ENCODE peak calls at places on chromosomes 16 and 17, in eight cellular contexts. Q is prostate gland; O is CD8-positive, alpha-beta memory T cell; L is A549; C is tibial nerve; N is heart left ventricle; K is body of pancreas; M is adrenal gland. A is an unnamed sample.

GRCh38 chr17:43721537-43722268 is 36.9 kb downstream of the SOST start:
- DNase-seq in Q (no peak), O (no peak), L (peak; percentile 75), C (no peak), N (no peak), K (no peak), M (no peak), A (no peak)

GRCh38 chr17:16398270-16399267 is 16.8 kb upstream of the TRPV2 start:
- DNase-seq in Q (no peak), O (no peak), L (no peak), C (no peak), N (no peak), K (no peak), M (no peak), A (no peak)

GRCh38 chr16:22614271-22614947 is 103.7 kb downstream of the NPIPB5 start:
- DNase-seq in Q (no peak), O (no peak), L (peak; percentile 14), C (no peak), N (no peak), K (peak; percentile 81), M (no peak), A (no peak)

GRCh38 chr17:55424893-55425540 is 3.4 kb upstream of the MMD start:
- DNase-seq in Q (no peak), O (no peak), L (no peak), C (no peak), N (no peak), K (no peak), M (no peak), A (no peak)

GRCh38 chr16:15953929-15954813 is 4.8 kb downstream of the ABCC1 start:
- DNase-seq in Q (no peak), O (no peak), L (no peak), C (no peak), N (no peak), K (no peak), M (no peak), A (no peak)

GRCh38 chr17:30997842-30998241 is 27.0 kb downstream of the RNF135 start:
- DNase-seq in Q (no peak), O (no peak), L (no peak), C (no peak), N (no peak), K (no peak), M (no peak), A (no peak)

GRCh38 chr16:68470461-68471150 is 22.3 kb upstream of the SMPD3 start:
- DNase-seq in Q (no peak), O (peak; percentile 27), L (no peak), C (peak; percentile 40), N (no peak), K (no peak), M (no peak), A (no peak)

GRCh38 chr16:12896562-12896961 is 4.8 kb upstream of the SHISA9 start:
- DNase-seq in Q (no peak), O (no peak), L (peak; percentile 60), C (no peak), N (no peak), K (peak; percentile 19), M (no peak), A (no peak)

GRCh38 chr17:20092973-20093626 is 83.9 kb downstream of the SPECC1 start:
- DNase-seq in Q (no peak), O (no peak), L (no peak), C (no peak), N (no peak), K (no peak), M (no peak), A (no peak)

GRCh38 chr17:64658931-64659330 is 3.2 kb downstream of the SMURF2 start:
- DNase-seq in Q (no peak), O (no peak), L (peak; percentile 39), C (no peak), N (no peak), K (no peak), M (no peak), A (no peak)

GRCh38 chr16:49465661-49466528 is 92.3 kb downstream of the C16orf78 start:
- DNase-seq in Q (no peak), O (no peak), L (no peak), C (no peak), N (no peak), K (no peak), M (no peak), A (no peak)

GRCh38 chr17:36937961-36938565 is 788 bp downstream of the LHX1 start:
- DNase-seq in Q (no peak), O (no peak), L (no peak), C (no peak), N (no peak), K (no peak), M (no peak), A (no peak)

GRCh38 chr16:88809068-88809675 is 2.6 kb downstream of the APRT start:
- DNase-seq in Q (no peak), O (no peak), L (peak; percentile 44), C (no peak), N (no peak), K (no peak), M (no peak), A (no peak)

GRCh38 chr16:2027024-2028010 is 615 bp downstream of the NHERF2 start:
- DNase-seq in Q (no peak), O (peak; percentile 32), L (peak; percentile 43), C (no peak), N (no peak), K (no peak), M (no peak), A (no peak)

GRCh38 chr16:9197957-9198661 is 106.7 kb downstream of the HAPSTR1 start:
- DNase-seq in Q (no peak), O (no peak), L (no peak), C (no peak), N (no peak), K (no peak), M (no peak), A (no peak)

GRCh38 chr17:74981979-74982662 is 5.3 kb upstream of the CDR2L start:
- DNase-seq in Q (peak; percentile 53), O (peak; percentile 85), L (peak; percentile 76), C (peak; percentile 49), N (peak; percentile 90), K (peak; percentile 80), M (peak; percentile 78), A (peak; percentile 76)

GRCh38 chr16:50593410-50594139 is 45.4 kb downstream of the NKD1 start:
- DNase-seq in Q (no peak), O (no peak), L (no peak), C (no peak), N (peak; percentile 41), K (no peak), M (no peak), A (no peak)

GRCh38 chr16:35570946-35571345 is 2111.5 kb downstream of the TP53TG3F start:
- DNase-seq in Q (no peak), O (no peak), L (no peak), C (no peak), N (no peak), K (no peak), M (no peak), A (no peak)

GRCh38 chr16:35573407-35573806 is 2114.0 kb downstream of the TP53TG3F start:
- DNase-seq in Q (no peak), O (no peak), L (no peak), C (no peak), N (no peak), K (no peak), M (no peak), A (no peak)

GRCh38 chr16:35572186-35572585 is 2112.8 kb downstream of the TP53TG3F start:
- DNase-seq in Q (no peak), O (no peak), L (no peak), C (no peak), N (no peak), K (no peak), M (no peak), A (no peak)

GRCh38 chr16:35565626-35566025 is 2106.2 kb downstream of the TP53TG3F start:
- DNase-seq in Q (no peak), O (no peak), L (no peak), C (no peak), N (no peak), K (no peak), M (no peak), A (no peak)

DNA sequence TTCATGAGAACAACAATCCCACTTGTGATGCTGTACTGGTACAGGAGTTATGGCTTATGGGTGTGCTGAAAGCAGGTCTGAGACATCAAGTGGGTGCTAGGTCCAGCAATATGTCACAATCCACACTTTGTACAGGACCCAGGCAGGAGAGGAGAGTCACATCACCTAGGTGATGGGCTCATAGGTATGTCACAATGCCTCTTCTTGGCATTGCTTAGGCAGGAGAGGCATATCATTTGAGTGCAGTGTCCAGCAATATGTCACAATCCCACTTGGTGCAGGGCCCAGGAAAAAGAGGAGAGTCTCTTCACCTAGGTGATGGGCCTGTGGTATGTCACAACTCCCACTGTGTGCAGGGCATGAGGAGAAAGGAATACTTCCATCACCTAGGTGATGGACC is 2110.0 kb downstream of the TP53TG3F start:
- DNase-seq in Q (no peak), O (no peak), L (no peak), C (no peak), N (no peak), K (no peak), M (no peak), A (no peak)
- H3K9me3 ChIP-seq in Q (no peaks in the 10 kb centered on the region), O (peaks cover 4% of the 10 kb centered on the region), L (no peaks in the 10 kb centered on the region), C (no peaks in the 10 kb centered on the region), N (no peaks in the 10 kb centered on the region), K (no peaks in the 10 kb centered on the region), M (no peaks in the 10 kb centered on the region), A (no peaks in the 10 kb centered on the region)

DNA sequence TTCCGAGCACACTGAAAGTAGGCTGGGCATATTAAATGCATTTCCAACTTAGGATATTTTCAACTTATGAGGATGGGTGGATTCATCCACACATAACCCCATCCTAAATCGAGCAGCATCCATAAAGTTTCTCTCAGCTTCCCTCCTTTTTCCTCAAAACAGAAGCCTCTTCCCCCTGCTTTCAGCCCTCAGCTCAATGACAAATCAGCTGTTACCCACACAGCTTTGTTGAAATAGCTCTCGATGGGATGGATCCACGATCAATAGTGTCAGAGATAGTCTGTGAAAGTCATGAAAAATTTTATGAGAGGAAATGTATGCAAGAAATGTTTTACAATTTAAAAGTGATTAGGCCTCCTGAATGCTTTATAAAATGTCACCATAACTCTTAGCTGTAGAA is 2.5 kb downstream of the DHX33 start:
- DNase-seq in Q (no peak), O (no peak), L (no peak), C (no peak), N (no peak), K (no peak), M (no peak), A (no peak)
- H3K4me3 ChIP-seq in Q (no peak overlapping the region), O (no peak overlapping the region), L (no peak overlapping the region), C (no peak overlapping the region), N (no peak overlapping the region), K (no peak overlapping the region), M (no peak overlapping the region), A (no peak overlapping the region)

DNA sequence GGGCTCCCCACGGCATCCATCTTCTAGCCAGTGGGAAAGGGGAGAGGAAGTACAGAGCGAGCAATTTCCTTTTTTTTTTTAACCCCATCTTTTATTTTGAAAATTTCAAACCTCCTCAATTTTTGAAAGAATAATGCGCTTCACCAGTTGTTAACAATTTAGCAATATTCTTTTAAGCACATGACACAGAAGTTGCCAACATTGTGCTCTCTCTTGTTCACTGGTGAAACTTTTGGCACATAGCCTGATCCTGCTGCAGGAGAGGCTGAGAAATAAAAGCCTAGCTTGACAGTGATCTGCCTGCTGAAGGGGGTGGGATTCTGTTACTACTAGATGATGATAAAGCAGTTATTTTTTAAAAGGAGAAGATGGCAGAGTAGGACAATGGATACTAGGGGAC is 12.9 kb downstream of the NAA60 start:
- DNase-seq in Q (no peak), O (no peak), L (no peak), C (peak; percentile 40), N (no peak), K (no peak), M (no peak), A (no peak)
- H3K27ac ChIP-seq in Q (no peak overlapping the region), O (no peak overlapping the region), L (no peak overlapping the region), C (no peak overlapping the region), N (peak overlapping the region; percentile 98), K (peak overlapping the region; percentile 96), M (no peak overlapping the region), A (no peak overlapping the region)

GRCh38 chr16:35173295-35173694 is 1713.9 kb downstream of the TP53TG3F start:
- DNase-seq in Q (no peak), O (no peak), L (no peak), C (no peak), N (no peak), K (no peak), M (no peak), A (no peak)
- H3K9me3 ChIP-seq in Q (no peaks in the 10 kb centered on the region), O (no peaks in the 10 kb centered on the region), L (no peaks in the 10 kb centered on the region), C (no peaks in the 10 kb centered on the region), N (peaks cover 4% of the 10 kb centered on the region), K (no peaks in the 10 kb centered on the region), M (no peaks in the 10 kb centered on the region), A (peaks cover 5% of the 10 kb centered on the region)